ENCODE peak calls at places on chromosomes 7 and 10, in ten cellular contexts. P is tibial artery, Q is HEK293T, H is HTR-8/SVneo, T is left colon, C is NCI-H345, A is HT1080, X is HS-5, N is ELR, V is hippocampal formation. Z is an unnamed sample.
A peak's percentile ranks its signal among the peaks of the same experiment; 100 is the strongest.

GRCh38 chr10:30502266-30503058 is 68.5 kb downstream of the MAP3K8 start:
- DNase-seq in X (no peak), N (peak; percentile 50), H (peak; percentile 31), C (no peak), P (no peak), V (no peak), T (peak; percentile 40), A (peak; percentile 12), Q (no peak), Z (no peak)

GRCh38 chr10:6296456-6297214 is 93.9 kb downstream of the PFKFB3 start:
- DNase-seq in P (no peak), C (no peak), N (no peak), X (no peak), H (no peak), V (no peak), Q (no peak), A (no peak), T (no peak), Z (no peak)

GRCh38 chr10:85927952-85928677 is 438.5 kb downstream of the GRID1 start:
- DNase-seq in H (no peak), A (peak; percentile 76), V (no peak), T (no peak), C (no peak), X (no peak), P (no peak), N (no peak), Q (no peak), Z (no peak)

GRCh38 chr10:94210465-94211186 is 152.1 kb downstream of the NOC3L start:
- DNase-seq in H (no peak), Q (no peak), P (no peak), C (no peak), X (no peak), T (no peak), V (no peak), A (no peak), N (no peak), Z (no peak)

GRCh38 chr10:89516149-89516832 is 19.1 kb downstream of the SLC16A12 start:
- DNase-seq in V (no peak), A (peak; percentile 83), H (no peak), Q (no peak), T (peak; percentile 14), N (peak; percentile 93), P (peak; percentile 70), X (peak; percentile 82), C (peak; percentile 9), Z (peak; percentile 82)

GRCh38 chr10:72096115-72097000 is 8.0 kb upstream of the SPOCK2 start:
- DNase-seq in V (no peak), T (no peak), P (no peak), H (peak; percentile 44), N (peak; percentile 32), A (peak; percentile 21), Q (peak; percentile 45), C (no peak), X (no peak), Z (no peak)

GRCh38 chr7:6553460-6554044 is 2.3 kb upstream of the GRID2IP start:
- DNase-seq in A (no peak), P (no peak), T (no peak), V (no peak), N (no peak), H (no peak), Q (peak; percentile 39), X (no peak), C (no peak), Z (no peak)

GRCh38 chr7:5679741-5680473 is 101.6 kb downstream of the RNF216 start:
- DNase-seq in V (no peak), N (no peak), H (no peak), T (peak; percentile 47), X (no peak), P (peak; percentile 79), Q (no peak), C (no peak), A (no peak), Z (peak; percentile 75)

GRCh38 chr7:98515201-98515600 is 101.9 kb upstream of the NPTX2 start:
- DNase-seq in A (no peak), H (no peak), X (no peak), P (no peak), Q (no peak), N (no peak), V (no peak), C (no peak), T (no peak), Z (no peak)

Z was measured in ascending aorta.